ENCODE peak calls at places on chromosomes 5 and 9, in eight cellular contexts. T, C, S, U, P, F, X and J are unnamed samples.

GRCh38 chr5:41858890-41859289 is 11.3 kb downstream of the OXCT1 start:
- DNase-seq in T (no peak), X (peak), P (no peak), F (no peak), U (no peak), S (no peak), C (no peak), J (no peak)

GRCh38 chr5:149572576-149573231 is 8.6 kb upstream of the ARHGEF37 start:
- DNase-seq in F (no peak), P (no peak), T (no peak), S (no peak), C (no peak), U (no peak), X (no peak), J (no peak)

GRCh38 chr9:78763424-78763823 is 466.5 kb downstream of the PSAT1 start:
- DNase-seq in T (no peak), C (no peak), S (no peak), P (no peak), F (no peak), X (no peak), U (no peak), J (no peak)

GRCh38 chr5:1722877-1723276 is 76.8 kb downstream of the MRPL36 start:
- DNase-seq in S (no peak), P (no peak), F (no peak), T (no peak), X (no peak), C (no peak), U (no peak), J (no peak)

GRCh38 chr5:58828145-58828544 is 245.3 kb downstream of the RAB3C start:
- DNase-seq in C (no peak), X (no peak), F (no peak), U (no peak), T (no peak), S (no peak), P (no peak), J (no peak)

GRCh38 chr5:3564827-3565560 is 30.6 kb upstream of the IRX1 start:
- DNase-seq in U (no peak), C (no peak), P (no peak), S (no peak), X (no peak), F (no peak), T (no peak), J (no peak)

GRCh38 chr5:172849636-172850453 is 15.8 kb downstream of the ERGIC1 start:
- DNase-seq in S (peak), U (no peak), X (peak), T (no peak), F (no peak), P (peak), C (no peak), J (no peak)

GRCh38 chr9:28234899-28235277 is 661.6 kb upstream of the C9orf72 start:
- DNase-seq in P (peak), F (no peak), T (peak), U (no peak), X (no peak), S (no peak), C (no peak), J (no peak)

GRCh38 chr5:20109326-20109725 is 121.3 kb upstream of the CDH18 start:
- DNase-seq in T (no peak), X (no peak), C (no peak), U (no peak), P (no peak), F (no peak), S (no peak), J (no peak)

GRCh38 chr5:62562867-62563266 is 15.8 kb upstream of the LRRC70 start:
- DNase-seq in S (no peak), F (no peak), T (no peak), X (no peak), U (no peak), C (no peak), P (no peak), J (no peak)

GRCh38 chr9:130835441-130836298 is 616 bp downstream of the ABL1 start:
- DNase-seq in U (peak), F (peak), C (peak), X (peak), P (peak), S (no peak), T (no peak), J (peak)

GRCh38 chr5:143671644-143672569 is 140.1 kb upstream of the HMHB1 start:
- DNase-seq in S (peak), P (no peak), T (no peak), X (no peak), U (no peak), C (no peak), F (no peak), J (no peak)

GRCh38 chr5:95848701-95849100 is 26.2 kb upstream of the GLRX start:
- DNase-seq in F (no peak), U (no peak), T (no peak), S (no peak), C (no peak), P (peak), X (no peak), J (no peak)

GRCh38 chr5:153974131-153974812 is 64.4 kb downstream of the FAM114A2 start:
- DNase-seq in T (no peak), S (no peak), X (peak), C (peak), P (peak), U (no peak), F (no peak), J (no peak)

GRCh38 chr9:92633879-92634278 is 36.1 kb downstream of the IPPK start:
- DNase-seq in T (no peak), S (no peak), X (no peak), C (no peak), U (peak), P (no peak), F (no peak), J (peak)

GRCh38 chr9:90822866-90823265 is 21.2 kb downstream of the SYK start:
- DNase-seq in X (no peak), U (no peak), F (no peak), P (no peak), S (no peak), C (no peak), T (no peak), J (no peak)

GRCh38 chr5:78377056-78377717 is 16.8 kb downstream of the SCAMP1 start:
- DNase-seq in S (no peak), P (peak), F (no peak), U (no peak), C (no peak), X (no peak), T (no peak), J (no peak)

GRCh38 chr5:54544044-54544443 is 26.5 kb downstream of the SNX18 start:
- DNase-seq in U (no peak), S (no peak), T (no peak), X (no peak), C (no peak), F (no peak), P (no peak), J (no peak)

GRCh38 chr9:38084556-38084880 is 15.5 kb upstream of the SHB start:
- DNase-seq in X (no peak), P (no peak), F (no peak), S (peak), U (no peak), T (no peak), C (no peak), J (no peak)

GRCh38 chr5:102759289-102759688 is 4.2 kb downstream of the PAM start:
- DNase-seq in X (no peak), P (no peak), C (no peak), S (no peak), T (no peak), U (no peak), F (no peak), J (no peak)

GRCh38 chr9:96140401-96141180 is 161.4 kb downstream of the HSD17B3 start:
- DNase-seq in U (peak), X (no peak), P (no peak), S (no peak), T (no peak), F (no peak), C (no peak), J (no peak)

GRCh38 chr5:107607656-107608368 is 62.9 kb downstream of the EFNA5 start:
- DNase-seq in F (no peak), U (no peak), X (no peak), C (no peak), P (no peak), S (no peak), T (no peak), J (no peak)
- TF ChIP-seq CTCF in F (no peak), U (no peak), X (no peak), C (no peak), P (no peak), S (no peak), T (no peak), J (no peak)

DNA sequence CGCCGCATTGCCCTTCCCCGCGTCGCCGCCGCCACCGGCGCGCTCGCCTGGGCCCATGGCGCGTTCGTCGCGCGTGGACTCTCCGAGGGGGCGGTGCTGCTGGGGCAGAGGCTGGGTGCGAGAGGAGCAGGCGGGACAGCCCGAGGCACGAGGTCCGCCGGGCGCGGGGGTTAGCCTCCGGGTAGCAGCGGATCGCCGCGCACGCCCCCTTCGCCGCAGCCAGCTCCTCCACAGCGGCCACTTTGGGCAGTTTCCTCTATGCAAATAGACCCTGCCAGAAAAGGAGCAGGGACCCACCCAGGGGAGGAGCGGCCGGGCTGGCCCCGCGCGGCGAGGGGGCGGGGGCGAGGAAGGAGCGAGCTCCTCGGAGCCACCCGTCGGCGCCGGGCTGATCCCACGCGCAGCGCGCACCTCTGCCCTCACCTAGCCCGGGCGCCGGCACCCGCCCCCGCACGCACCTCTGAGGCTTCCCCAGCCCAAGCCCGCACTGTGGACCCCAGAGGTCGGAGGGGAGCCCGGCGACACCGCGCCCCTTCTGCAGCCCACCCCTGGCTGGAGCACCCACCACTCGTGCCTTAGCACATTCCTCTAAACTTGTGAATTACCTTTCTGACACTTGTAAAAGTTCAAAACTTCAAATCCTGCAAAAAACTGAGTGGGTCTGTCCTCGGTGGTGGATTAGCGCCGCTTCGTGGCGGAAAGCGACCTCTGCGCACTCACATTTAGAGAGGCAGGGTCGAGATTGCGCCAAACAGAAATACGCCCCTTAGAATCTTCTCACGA is at the start of gene COL23A1:
- DNase-seq in S (peak), C (peak), U (peak), X (peak), F (no peak), P (peak), T (no peak), J (peak)
- TF ChIP-seq CTCF in S (peak), C (peak), U (peak), X (peak), F (peak), P (peak), T (peak), J (peak)

GRCh38 chr9:14186096-14186495 is 127.8 kb downstream of the NFIB start:
- DNase-seq in T (no peak), C (no peak), F (no peak), S (no peak), X (no peak), P (no peak), U (no peak), J (no peak)

GRCh38 chr9:14190240-14190639 is 123.7 kb downstream of the NFIB start:
- DNase-seq in U (no peak), S (no peak), C (no peak), F (no peak), P (no peak), X (no peak), T (no peak), J (no peak)

GRCh38 chr9:14189146-14189545 is 124.8 kb downstream of the NFIB start:
- DNase-seq in F (no peak), U (no peak), X (no peak), P (no peak), T (no peak), S (no peak), C (no peak), J (no peak)

GRCh38 chr9:14189578-14189977 is 124.4 kb downstream of the NFIB start:
- DNase-seq in C (no peak), S (no peak), F (no peak), P (peak), T (no peak), U (no peak), X (no peak), J (no peak)

GRCh38 chr9:14188011-14188410 is 125.9 kb downstream of the NFIB start:
- DNase-seq in X (no peak), P (no peak), U (no peak), C (no peak), S (no peak), F (no peak), T (no peak), J (no peak)
- TF ChIP-seq CTCF in X (no peak), P (no peak), U (no peak), C (no peak), S (no peak), F (no peak), T (no peak), J (no peak)

GRCh38 chr9:107438211-107439030 is 51.1 kb downstream of the KLF4 start:
- DNase-seq in X (no peak), U (no peak), T (no peak), C (peak), F (no peak), S (no peak), P (no peak), J (no peak)
- TF ChIP-seq CTCF in X (no peak), U (no peak), T (no peak), C (no peak), F (no peak), S (no peak), P (no peak), J (no peak)

DNA sequence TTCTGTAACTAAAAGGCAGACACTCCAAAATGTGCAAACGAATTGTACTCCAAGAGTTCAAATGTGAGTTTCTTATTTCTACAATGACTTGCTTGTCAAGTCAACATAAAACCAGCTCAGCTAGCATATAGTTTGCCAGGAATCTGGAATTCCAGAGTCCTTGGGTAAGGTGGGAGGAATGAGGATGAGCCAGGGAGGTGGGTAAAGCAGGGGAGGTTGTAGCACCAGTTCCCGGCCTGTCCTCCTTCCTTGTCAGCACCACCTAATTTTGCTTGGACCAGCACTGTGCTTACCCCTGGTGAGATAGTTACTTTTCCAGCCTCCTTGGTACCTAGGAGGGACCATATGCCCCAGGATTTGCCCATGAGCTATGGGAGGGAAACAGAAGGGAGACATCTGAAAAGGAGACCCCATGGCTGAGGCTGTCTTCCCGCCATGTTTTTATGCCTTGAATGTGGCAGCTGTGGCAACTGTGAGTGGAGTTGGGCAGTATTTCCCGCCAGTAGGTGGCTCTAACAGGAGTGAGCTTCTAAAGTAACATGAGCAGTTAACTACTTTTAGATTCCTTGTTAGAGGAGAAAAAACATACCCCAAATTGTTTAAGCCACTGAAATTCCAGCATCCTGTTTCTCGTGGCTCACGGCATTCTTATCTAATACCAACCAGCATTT is 302.5 kb downstream of the TENT4A start:
- DNase-seq in C (no peak), S (no peak), P (no peak), F (no peak), X (no peak), U (no peak), T (no peak), J (no peak)
- TF ChIP-seq CTCF in C (no peak), S (no peak), P (no peak), F (no peak), X (no peak), U (no peak), T (no peak), J (no peak)

GRCh38 chr5:147911427-147911826 is 5.1 kb upstream of the C5orf46 start:
- DNase-seq in X (no peak), F (no peak), P (no peak), S (peak), U (no peak), C (no peak), T (no peak), J (no peak)

GRCh38 chr5:147901555-147901954 is 4.8 kb downstream of the C5orf46 start:
- DNase-seq in P (peak), U (no peak), T (no peak), C (peak), F (no peak), S (no peak), X (no peak), J (no peak)

GRCh38 chr5:147902606-147903115 is 3.7 kb downstream of the C5orf46 start:
- DNase-seq in U (no peak), S (no peak), X (no peak), C (no peak), F (no peak), T (no peak), P (peak), J (no peak)

GRCh38 chr5:147904110-147904509 is 2.2 kb downstream of the C5orf46 start:
- DNase-seq in U (no peak), P (peak), X (no peak), S (no peak), T (no peak), F (no peak), C (no peak), J (no peak)

DNA sequence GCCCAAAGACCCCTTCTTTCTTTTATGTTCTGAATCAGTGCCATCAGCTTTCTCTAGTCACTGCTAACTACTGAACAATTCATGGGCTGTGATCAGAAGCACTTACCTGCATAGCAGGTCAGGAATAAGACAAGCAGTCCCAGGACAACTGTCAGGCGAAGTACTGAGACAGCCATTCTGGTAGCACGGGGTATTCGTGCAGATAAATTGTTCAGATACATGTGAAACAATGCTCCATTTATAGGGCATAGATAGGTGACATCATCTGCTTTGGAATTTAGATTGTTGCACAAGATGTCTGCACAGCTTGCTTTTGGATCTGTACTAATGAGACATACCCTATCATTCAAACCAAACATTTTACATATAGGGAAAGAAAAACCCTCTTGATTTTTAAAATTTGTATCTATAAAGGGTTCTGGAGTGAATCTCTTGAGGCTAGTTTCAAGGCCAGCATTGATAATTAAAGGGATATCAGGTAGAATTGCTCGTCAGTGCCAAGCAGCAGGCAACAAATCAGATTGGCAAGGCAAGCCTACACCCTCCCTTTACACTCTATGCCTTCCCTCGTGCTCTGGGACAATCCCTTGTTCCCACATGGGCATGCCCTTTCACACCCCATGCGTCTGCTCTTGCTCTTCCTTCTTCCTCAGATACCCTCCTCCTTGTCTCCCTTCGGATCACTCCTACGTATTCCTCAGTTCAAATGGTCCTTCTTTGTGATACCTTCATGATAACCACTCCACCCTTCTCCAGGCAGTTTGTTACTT is at the start of gene C5orf46:
- DNase-seq in U (no peak), S (no peak), P (peak), T (no peak), X (no peak), C (no peak), F (no peak), J (no peak)
- TF ChIP-seq CTCF in U (no peak), S (no peak), P (no peak), T (no peak), X (no peak), C (no peak), F (no peak), J (no peak)

GRCh38 chr9:113613815-113614413 is 150.4 kb downstream of the RGS3 start:
- DNase-seq in U (no peak), P (no peak), F (no peak), C (no peak), X (no peak), T (no peak), S (no peak), J (no peak)
- TF ChIP-seq CTCF in U (no peak), P (no peak), F (no peak), C (no peak), X (no peak), T (no peak), S (no peak), J (no peak)

GRCh38 chr9:7388755-7389154 is 410.8 kb downstream of the DMAC1 start:
- DNase-seq in S (no peak), U (no peak), T (no peak), F (no peak), P (no peak), X (no peak), C (no peak), J (no peak)

GRCh38 chr9:7392161-7392560 is 407.4 kb downstream of the DMAC1 start:
- DNase-seq in P (no peak), C (no peak), T (no peak), X (no peak), U (no peak), S (no peak), F (no peak), J (no peak)

GRCh38 chr9:7394007-7394774 is 405.4 kb downstream of the DMAC1 start:
- DNase-seq in C (peak), U (no peak), F (no peak), P (no peak), S (no peak), T (no peak), X (no peak), J (no peak)
- TF ChIP-seq CTCF in C (no peak), U (no peak), F (no peak), P (no peak), S (no peak), T (no peak), X (no peak), J (no peak)